ENCODE peak calls at places on chromosomes 16 and 17, in ten cellular contexts. One of them, this sample, is unnamed.

GRCh38 chr17:17837380-17837821 is 615 bp upstream of the SREBF1 start:
- DNase-seq in uterus: peak; percentile 72
- DNase-seq in neuronal stem cell: no peak
- DNase-seq in Peyer's patch: no peak
- DNase-seq in mesenchymal stem cell: peak; percentile 97
- DNase-seq in H9: peak; percentile 84
- DNase-seq in astrocyte: peak; percentile 76
- DNase-seq in SJSA1: peak; percentile 40
- DNase-seq in CD4-positive, alpha-beta T cell: no peak
- DNase-seq in AG04450: no peak
- DNase-seq in this sample: peak; percentile 34

GRCh38 chr17:4534928-4535666 is 20.1 kb downstream of the MYBBP1A start:
- DNase-seq in mesenchymal stem cell: no peak
- DNase-seq in CD4-positive, alpha-beta T cell: no peak
- DNase-seq in Peyer's patch: no peak
- DNase-seq in uterus: no peak
- DNase-seq in H9: no peak
- DNase-seq in AG04450: no peak
- DNase-seq in neuronal stem cell: no peak
- DNase-seq in SJSA1: no peak
- DNase-seq in astrocyte: no peak
- DNase-seq in this sample: peak; percentile 24

GRCh38 chr17:48915459-48916282 is 7.5 kb downstream of the UBE2Z start:
- DNase-seq in AG04450: peak; percentile 55
- DNase-seq in neuronal stem cell: no peak
- DNase-seq in H9: no peak
- DNase-seq in uterus: no peak
- DNase-seq in astrocyte: peak; percentile 80
- DNase-seq in SJSA1: peak; percentile 88
- DNase-seq in mesenchymal stem cell: peak; percentile 96
- DNase-seq in Peyer's patch: no peak
- DNase-seq in CD4-positive, alpha-beta T cell: no peak
- DNase-seq in this sample: no peak

GRCh38 chr17:81980122-81980521 is 2.7 kb downstream of the ASPSCR1 start:
- DNase-seq in CD4-positive, alpha-beta T cell: no peak
- DNase-seq in Peyer's patch: no peak
- DNase-seq in uterus: no peak
- DNase-seq in neuronal stem cell: no peak
- DNase-seq in SJSA1: no peak
- DNase-seq in AG04450: no peak
- DNase-seq in mesenchymal stem cell: no peak
- DNase-seq in H9: no peak
- DNase-seq in astrocyte: no peak
- DNase-seq in this sample: no peak

GRCh38 chr16:73020409-73020884 is 27.5 kb downstream of the ZFHX3 start:
- DNase-seq in astrocyte: peak; percentile 94
- DNase-seq in neuronal stem cell: no peak
- DNase-seq in mesenchymal stem cell: peak; percentile 78
- DNase-seq in H9: no peak
- DNase-seq in SJSA1: peak; percentile 63
- DNase-seq in Peyer's patch: peak; percentile 79
- DNase-seq in AG04450: peak; percentile 46
- DNase-seq in CD4-positive, alpha-beta T cell: no peak
- DNase-seq in uterus: no peak
- DNase-seq in this sample: peak; percentile 89

GRCh38 chr16:3788711-3789374 is 71.5 kb upstream of the TRAP1 start:
- DNase-seq in SJSA1: no peak
- DNase-seq in uterus: no peak
- DNase-seq in AG04450: no peak
- DNase-seq in mesenchymal stem cell: no peak
- DNase-seq in Peyer's patch: no peak
- DNase-seq in H9: no peak
- DNase-seq in CD4-positive, alpha-beta T cell: no peak
- DNase-seq in astrocyte: no peak
- DNase-seq in neuronal stem cell: no peak
- DNase-seq in this sample: no peak

GRCh38 chr16:73713817-73714495 is 582.7 kb upstream of the PSMD7 start:
- DNase-seq in AG04450: no peak
- DNase-seq in astrocyte: no peak
- DNase-seq in Peyer's patch: peak; percentile 49
- DNase-seq in uterus: no peak
- DNase-seq in neuronal stem cell: no peak
- DNase-seq in H9: peak; percentile 60
- DNase-seq in mesenchymal stem cell: no peak
- DNase-seq in CD4-positive, alpha-beta T cell: no peak
- DNase-seq in SJSA1: peak; percentile 11
- DNase-seq in this sample: no peak

GRCh38 chr16:82432261-82432660 is 194.5 kb upstream of the CDH13 start:
- DNase-seq in astrocyte: peak; percentile 6
- DNase-seq in CD4-positive, alpha-beta T cell: no peak
- DNase-seq in Peyer's patch: no peak
- DNase-seq in neuronal stem cell: no peak
- DNase-seq in H9: no peak
- DNase-seq in SJSA1: no peak
- DNase-seq in uterus: no peak
- DNase-seq in AG04450: no peak
- DNase-seq in mesenchymal stem cell: no peak
- DNase-seq in this sample: no peak

GRCh38 chr17:82297280-82297803 is 20.1 kb downstream of the CD7 start:
- DNase-seq in AG04450: no peak
- DNase-seq in neuronal stem cell: no peak
- DNase-seq in CD4-positive, alpha-beta T cell: peak; percentile 70
- DNase-seq in H9: no peak
- DNase-seq in mesenchymal stem cell: peak; percentile 70
- DNase-seq in Peyer's patch: peak; percentile 98
- DNase-seq in uterus: peak; percentile 97
- DNase-seq in astrocyte: peak; percentile 80
- DNase-seq in SJSA1: peak; percentile 86
- DNase-seq in this sample: peak; percentile 84

GRCh38 chr17:39925282-39926134 is 1.9 kb downstream of the ORMDL3 start:
- DNase-seq in uterus: no peak
- DNase-seq in astrocyte: no peak
- DNase-seq in AG04450: no peak
- DNase-seq in H9: no peak
- DNase-seq in neuronal stem cell: no peak
- DNase-seq in SJSA1: no peak
- DNase-seq in CD4-positive, alpha-beta T cell: no peak
- DNase-seq in mesenchymal stem cell: no peak
- DNase-seq in Peyer's patch: no peak
- DNase-seq in this sample: no peak

GRCh38 chr17:55795098-55795497 is 44.2 kb downstream of the PCTP start:
- DNase-seq in SJSA1: no peak
- DNase-seq in astrocyte: no peak
- DNase-seq in Peyer's patch: no peak
- DNase-seq in neuronal stem cell: no peak
- DNase-seq in uterus: no peak
- DNase-seq in H9: no peak
- DNase-seq in mesenchymal stem cell: no peak
- DNase-seq in CD4-positive, alpha-beta T cell: no peak
- DNase-seq in AG04450: no peak
- DNase-seq in this sample: no peak

GRCh38 chr17:61574542-61575351 is 16.3 kb downstream of the NACA2 start:
- DNase-seq in uterus: no peak
- DNase-seq in mesenchymal stem cell: peak; percentile 42
- DNase-seq in Peyer's patch: peak; percentile 47
- DNase-seq in SJSA1: peak; percentile 20
- DNase-seq in astrocyte: peak; percentile 10
- DNase-seq in H9: peak; percentile 53
- DNase-seq in neuronal stem cell: peak; percentile 14
- DNase-seq in CD4-positive, alpha-beta T cell: no peak
- DNase-seq in AG04450: no peak
- DNase-seq in this sample: no peak

GRCh38 chr16:77298638-77299360 is 99.6 kb downstream of the SYCE1L start:
- DNase-seq in H9: no peak
- DNase-seq in AG04450: peak; percentile 46
- DNase-seq in astrocyte: peak; percentile 97
- DNase-seq in mesenchymal stem cell: peak; percentile 93
- DNase-seq in SJSA1: peak; percentile 91
- DNase-seq in uterus: peak; percentile 36
- DNase-seq in CD4-positive, alpha-beta T cell: no peak
- DNase-seq in neuronal stem cell: no peak
- DNase-seq in Peyer's patch: no peak
- DNase-seq in this sample: no peak

GRCh38 chr16:70700101-70701020 is 14.5 kb upstream of the MTSS2 start:
- DNase-seq in Peyer's patch: no peak
- DNase-seq in SJSA1: no peak
- DNase-seq in neuronal stem cell: no peak
- DNase-seq in AG04450: no peak
- DNase-seq in H9: no peak
- DNase-seq in astrocyte: no peak
- DNase-seq in CD4-positive, alpha-beta T cell: no peak
- DNase-seq in uterus: no peak
- DNase-seq in mesenchymal stem cell: peak; percentile 36
- DNase-seq in this sample: peak; percentile 75

GRCh38 chr16:66740010-66740409 is 11.4 kb downstream of the DYNC1LI2 start:
- DNase-seq in Peyer's patch: peak; percentile 59
- DNase-seq in astrocyte: no peak
- DNase-seq in CD4-positive, alpha-beta T cell: no peak
- DNase-seq in SJSA1: peak; percentile 53
- DNase-seq in uterus: no peak
- DNase-seq in AG04450: no peak
- DNase-seq in neuronal stem cell: peak; percentile 46
- DNase-seq in H9: peak; percentile 60
- DNase-seq in mesenchymal stem cell: peak; percentile 55
- DNase-seq in this sample: no peak

GRCh38 chr17:50986989-50987660 is 121.0 kb upstream of the TOB1 start:
- DNase-seq in CD4-positive, alpha-beta T cell: no peak
- DNase-seq in uterus: no peak
- DNase-seq in SJSA1: no peak
- DNase-seq in AG04450: peak; percentile 21
- DNase-seq in astrocyte: peak; percentile 64
- DNase-seq in H9: no peak
- DNase-seq in Peyer's patch: no peak
- DNase-seq in mesenchymal stem cell: no peak
- DNase-seq in neuronal stem cell: no peak
- DNase-seq in this sample: no peak

GRCh38 chr17:11598274-11599221 is at the start of gene DNAH9:
- DNase-seq in mesenchymal stem cell: no peak
- DNase-seq in SJSA1: no peak
- DNase-seq in uterus: peak; percentile 99
- DNase-seq in astrocyte: peak; percentile 6
- DNase-seq in AG04450: no peak
- DNase-seq in CD4-positive, alpha-beta T cell: no peak
- DNase-seq in H9: peak; percentile 99
- DNase-seq in Peyer's patch: peak; percentile 95
- DNase-seq in neuronal stem cell: peak; percentile 97
- DNase-seq in this sample: peak; percentile 96

GRCh38 chr17:14508156-14508555 is 207.3 kb downstream of the HS3ST3B1 start:
- DNase-seq in uterus: no peak
- DNase-seq in Peyer's patch: no peak
- DNase-seq in H9: no peak
- DNase-seq in neuronal stem cell: no peak
- DNase-seq in CD4-positive, alpha-beta T cell: no peak
- DNase-seq in astrocyte: no peak
- DNase-seq in SJSA1: no peak
- DNase-seq in AG04450: no peak
- DNase-seq in mesenchymal stem cell: no peak
- DNase-seq in this sample: no peak

GRCh38 chr17:80308672-80309517 is 48.2 kb downstream of the RNF213 start:
- DNase-seq in astrocyte: no peak
- DNase-seq in neuronal stem cell: no peak
- DNase-seq in SJSA1: no peak
- DNase-seq in mesenchymal stem cell: peak; percentile 23
- DNase-seq in AG04450: no peak
- DNase-seq in H9: no peak
- DNase-seq in uterus: no peak
- DNase-seq in Peyer's patch: peak; percentile 27
- DNase-seq in CD4-positive, alpha-beta T cell: no peak
- DNase-seq in this sample: no peak
- H3K27ac ChIP-seq in astrocyte: no peak overlapping the region
- H3K27ac ChIP-seq in neuronal stem cell: no peak overlapping the region
- H3K27ac ChIP-seq in SJSA1: no peak overlapping the region
- H3K27ac ChIP-seq in mesenchymal stem cell: no peak overlapping the region
- H3K27ac ChIP-seq in AG04450: no peak overlapping the region
- H3K27ac ChIP-seq in H9: no peak overlapping the region
- H3K27ac ChIP-seq in uterus: no peak overlapping the region
- H3K27ac ChIP-seq in Peyer's patch: no peak overlapping the region
- H3K27ac ChIP-seq in CD4-positive, alpha-beta T cell: no peak overlapping the region
- H3K27ac ChIP-seq in this sample: no peak overlapping the region

DNA sequence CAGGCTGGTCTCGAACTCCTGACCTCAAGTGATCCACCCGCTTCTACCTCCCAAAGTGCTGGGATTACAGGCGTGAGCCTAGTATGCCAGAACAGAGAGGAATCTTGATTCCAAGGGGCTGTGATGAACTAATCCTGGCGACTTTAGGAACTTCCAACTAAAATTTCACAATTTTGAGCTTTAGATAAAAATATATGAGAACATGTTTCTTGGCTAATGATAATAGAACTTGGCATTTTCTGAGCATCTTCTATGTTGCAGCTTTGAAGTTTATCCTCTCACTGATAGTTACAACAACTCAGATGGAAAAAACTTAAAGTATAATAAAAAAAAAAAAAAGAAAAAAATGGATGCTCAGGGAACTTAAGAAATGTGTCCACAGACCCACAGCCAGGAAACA is 69.8 kb upstream of the WSCD1 start:
- DNase-seq in SJSA1: no peak
- DNase-seq in neuronal stem cell: no peak
- DNase-seq in astrocyte: no peak
- DNase-seq in CD4-positive, alpha-beta T cell: no peak
- DNase-seq in uterus: no peak
- DNase-seq in mesenchymal stem cell: no peak
- DNase-seq in AG04450: no peak
- DNase-seq in Peyer's patch: no peak
- DNase-seq in H9: no peak
- DNase-seq in this sample: no peak
- H3K27me3 ChIP-seq in SJSA1: no peaks in the 10 kb centered on the region
- H3K27me3 ChIP-seq in neuronal stem cell: no peaks in the 10 kb centered on the region
- H3K27me3 ChIP-seq in astrocyte: no peaks in the 10 kb centered on the region
- H3K27me3 ChIP-seq in CD4-positive, alpha-beta T cell: peaks cover 19% of the 10 kb centered on the region
- H3K27me3 ChIP-seq in uterus: no peaks in the 10 kb centered on the region
- H3K27me3 ChIP-seq in mesenchymal stem cell: no peaks in the 10 kb centered on the region
- H3K27me3 ChIP-seq in AG04450: no peaks in the 10 kb centered on the region
- H3K27me3 ChIP-seq in Peyer's patch: no peaks in the 10 kb centered on the region
- H3K27me3 ChIP-seq in H9: no peaks in the 10 kb centered on the region
- H3K27me3 ChIP-seq in this sample: no peaks in the 10 kb centered on the region

DNA sequence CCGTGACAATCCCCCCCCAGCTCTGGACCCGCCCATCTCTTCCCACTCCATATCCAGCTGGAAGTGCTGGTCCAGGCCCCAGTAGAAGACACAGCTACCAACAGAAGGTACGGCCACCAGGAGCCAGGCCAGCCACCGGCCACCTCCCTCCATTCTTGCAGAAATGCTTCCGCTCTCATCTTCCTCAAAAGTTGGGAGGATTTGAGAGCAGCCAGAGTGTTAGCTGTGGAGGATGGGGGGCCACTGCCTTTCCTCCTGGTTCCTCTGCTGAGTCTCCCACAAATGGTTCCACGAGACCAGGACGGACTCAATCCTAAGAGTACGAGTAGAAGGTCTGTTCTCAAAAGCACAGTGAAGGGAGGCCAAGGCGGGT is 78.3 kb downstream of the GAS7 start:
- DNase-seq in Peyer's patch: no peak
- DNase-seq in CD4-positive, alpha-beta T cell: no peak
- DNase-seq in uterus: no peak
- DNase-seq in AG04450: no peak
- DNase-seq in neuronal stem cell: no peak
- DNase-seq in H9: no peak
- DNase-seq in astrocyte: no peak
- DNase-seq in SJSA1: no peak
- DNase-seq in mesenchymal stem cell: no peak
- DNase-seq in this sample: no peak
- H3K27ac ChIP-seq in Peyer's patch: no peak overlapping the region
- H3K27ac ChIP-seq in CD4-positive, alpha-beta T cell: peak overlapping the region; percentile 29
- H3K27ac ChIP-seq in uterus: peak overlapping the region; percentile 97
- H3K27ac ChIP-seq in AG04450: no peak overlapping the region
- H3K27ac ChIP-seq in neuronal stem cell: no peak overlapping the region
- H3K27ac ChIP-seq in H9: no peak overlapping the region
- H3K27ac ChIP-seq in astrocyte: no peak overlapping the region
- H3K27ac ChIP-seq in SJSA1: no peak overlapping the region
- H3K27ac ChIP-seq in mesenchymal stem cell: no peak overlapping the region
- H3K27ac ChIP-seq in this sample: no peak overlapping the region

GRCh38 chr16:86241681-86242080 is 268.6 kb upstream of the FOXF1 start:
- DNase-seq in neuronal stem cell: no peak
- DNase-seq in AG04450: no peak
- DNase-seq in Peyer's patch: no peak
- DNase-seq in uterus: no peak
- DNase-seq in astrocyte: no peak
- DNase-seq in CD4-positive, alpha-beta T cell: no peak
- DNase-seq in H9: no peak
- DNase-seq in mesenchymal stem cell: no peak
- DNase-seq in SJSA1: no peak
- DNase-seq in this sample: no peak
- H3K27me3 ChIP-seq in neuronal stem cell: no peaks in the 10 kb centered on the region
- H3K27me3 ChIP-seq in AG04450: no peaks in the 10 kb centered on the region
- H3K27me3 ChIP-seq in Peyer's patch: no peaks in the 10 kb centered on the region
- H3K27me3 ChIP-seq in uterus: no peaks in the 10 kb centered on the region
- H3K27me3 ChIP-seq in astrocyte: peaks cover 21% of the 10 kb centered on the region
- H3K27me3 ChIP-seq in CD4-positive, alpha-beta T cell: peaks cover 15% of the 10 kb centered on the region
- H3K27me3 ChIP-seq in H9: no peaks in the 10 kb centered on the region
- H3K27me3 ChIP-seq in mesenchymal stem cell: no peaks in the 10 kb centered on the region
- H3K27me3 ChIP-seq in SJSA1: no peaks in the 10 kb centered on the region
- H3K27me3 ChIP-seq in this sample: no peaks in the 10 kb centered on the region

This sample was measured in right lobe of liver.